ENCODE peak calls at places on chromosome 2, in five cellular contexts. N is left ventricle myocardium inferior; Y is ovary; M is effector memory CD4-positive, alpha-beta T cell; H is breast epithelium. J is an unnamed sample.
A peak's percentile ranks its signal among the peaks of the same experiment; 100 is the strongest.

GRCh38 chr2:230898016-230898415 is 27.0 kb downstream of the GPR55 start:
- DNase-seq in N (no peak), Y (peak; percentile 3), M (no peak), H (peak; percentile 33), J (peak; percentile 61)

GRCh38 chr2:235116885-235117492 is 165.2 kb downstream of the SH3BP4 start:
- DNase-seq in Y (no peak), N (no peak), M (no peak), H (no peak), J (no peak)

GRCh38 chr2:7572460-7572859 is 655.2 kb downstream of the RNF144A start:
- DNase-seq in N (no peak), M (no peak), H (no peak), Y (no peak), J (no peak)

GRCh38 chr2:101330253-101330921 is 21.9 kb upstream of the RNF149 start:
- DNase-seq in N (peak; percentile 65), M (no peak), Y (no peak), H (no peak), J (no peak)

GRCh38 chr2:70094978-70095832 is 7.9 kb downstream of the PCBP1 start:
- DNase-seq in Y (peak; percentile 28), N (peak; percentile 32), H (peak; percentile 76), M (peak; percentile 34), J (peak; percentile 91)

GRCh38 chr2:873027-873426 is 77.6 kb upstream of the SNTG2 start:
- DNase-seq in M (no peak), H (peak; percentile 25), N (no peak), Y (no peak), J (no peak)

GRCh38 chr2:216327447-216327846 is 44.8 kb downstream of the MARCHF4 start:
- DNase-seq in Y (no peak), M (no peak), H (no peak), N (no peak), J (no peak)

GRCh38 chr2:41621578-41621977 is 426.2 kb upstream of the PKDCC start:
- DNase-seq in H (no peak), Y (no peak), M (no peak), N (no peak), J (no peak)

GRCh38 chr2:146579154-146579930 is 1265.5 kb upstream of the ACVR2A start:
- DNase-seq in M (no peak), Y (no peak), N (no peak), H (no peak), J (no peak)

GRCh38 chr2:46667945-46668344 is 188.6 kb downstream of the TMEM247 start:
- DNase-seq in H (no peak), Y (no peak), M (no peak), N (no peak), J (no peak)

GRCh38 chr2:201971516-201972228 is 62.0 kb upstream of the FZD7 start:
- DNase-seq in Y (no peak), H (no peak), M (no peak), N (no peak), J (no peak)

GRCh38 chr2:21441442-21441841 is 317.7 kb downstream of the TDRD15 start:
- DNase-seq in Y (no peak), N (no peak), H (no peak), M (no peak), J (no peak)

GRCh38 chr2:176986579-176986978 is 226.0 kb upstream of the HNRNPA3 start:
- DNase-seq in M (no peak), H (no peak), Y (no peak), N (no peak), J (no peak)

GRCh38 chr2:219575566-219576504 is 3.7 kb downstream of the INHA start:
- DNase-seq in H (no peak), M (no peak), Y (no peak), N (no peak), J (no peak)

GRCh38 chr2:232495292-232495691 is 7.7 kb upstream of the ECEL1 start:
- DNase-seq in H (no peak), N (no peak), M (no peak), Y (no peak), J (no peak)

GRCh38 chr2:126614529-126615279 is 41.3 kb upstream of the GYPC start:
- DNase-seq in H (no peak), N (no peak), M (no peak), Y (no peak), J (no peak)

GRCh38 chr2:238093181-238094140 is 6.7 kb upstream of the ESPNL start:
- DNase-seq in M (no peak), Y (no peak), N (no peak), H (no peak), J (peak; percentile 58)

GRCh38 chr2:8654041-8654440 is 27.8 kb upstream of the ID2 start:
- DNase-seq in N (no peak), H (no peak), M (no peak), Y (no peak), J (no peak)

GRCh38 chr2:217897091-217897715 is 105.6 kb downstream of the TNS1 start:
- DNase-seq in M (no peak), H (no peak), N (no peak), Y (no peak), J (no peak)

GRCh38 chr2:144703852-144704324 is 184.0 kb upstream of the ZEB2 start:
- DNase-seq in Y (no peak), M (no peak), H (no peak), N (no peak), J (peak; percentile 64)

GRCh38 chr2:31238126-31238905 is 4.4 kb downstream of the EHD3 start:
- DNase-seq in M (no peak), N (peak; percentile 32), H (no peak), Y (no peak), J (no peak)

GRCh38 chr2:143686585-143687164 is 557.5 kb downstream of the ARHGAP15 start:
- DNase-seq in M (no peak), N (no peak), H (no peak), Y (no peak), J (no peak)

GRCh38 chr2:184875911-184876310 is 277.6 kb downstream of the ZNF804A start:
- DNase-seq in Y (no peak), M (no peak), N (no peak), H (no peak), J (no peak)

GRCh38 chr2:121955313-121956211 is 200.1 kb downstream of the TSN start:
- DNase-seq in Y (no peak), H (no peak), M (no peak), N (no peak), J (no peak)

GRCh38 chr2:10057231-10058107 is 14.1 kb downstream of the KLF11 start:
- DNase-seq in N (peak; percentile 78), M (no peak), H (no peak), Y (peak; percentile 90), J (no peak)

DNA sequence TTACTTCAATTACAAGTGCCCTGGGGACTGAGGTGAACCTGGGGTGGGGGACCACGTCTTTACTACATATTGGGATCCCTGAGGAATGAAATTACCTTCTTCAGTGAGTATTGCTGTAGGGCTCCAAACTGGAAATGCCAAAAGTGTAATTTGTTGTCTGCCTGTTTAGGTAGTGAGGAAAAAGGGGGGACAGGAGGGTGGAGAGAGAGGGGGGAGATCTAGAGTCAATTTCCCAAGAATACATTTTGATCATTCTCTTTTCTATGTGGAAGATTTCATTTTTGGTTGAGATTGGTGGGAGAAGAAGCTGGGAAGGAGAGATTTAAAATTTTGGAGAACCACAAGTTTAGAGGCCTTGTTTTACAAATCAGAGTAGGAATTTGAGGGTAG is 101.1 kb downstream of the SPTBN1 start:
- DNase-seq in H (no peak), M (no peak), N (no peak), Y (no peak), J (no peak)
- H3K4me1 ChIP-seq in H (peaks cover 8% of the 10 kb centered on the region), M (peaks cover 5% of the 10 kb centered on the region), N (peaks cover 100% of the 10 kb centered on the region), Y (peaks cover 16% of the 10 kb centered on the region), J (peaks cover 4% of the 10 kb centered on the region)

GRCh38 chr2:207121784-207122183 is 44.0 kb downstream of the KLF7 start:
- DNase-seq in M (no peak), H (no peak), N (peak; percentile 30), Y (no peak), J (peak; percentile 77)

GRCh38 chr2:207126724-207127314 is 38.9 kb downstream of the KLF7 start:
- DNase-seq in M (no peak), N (no peak), Y (no peak), H (no peak), J (no peak)

GRCh38 chr2:207122914-207123744 is 42.6 kb downstream of the KLF7 start:
- DNase-seq in Y (no peak), M (no peak), N (no peak), H (no peak), J (no peak)

GRCh38 chr2:207119048-207119447 is 46.7 kb downstream of the KLF7 start:
- DNase-seq in Y (no peak), M (no peak), N (no peak), H (no peak), J (no peak)

DNA sequence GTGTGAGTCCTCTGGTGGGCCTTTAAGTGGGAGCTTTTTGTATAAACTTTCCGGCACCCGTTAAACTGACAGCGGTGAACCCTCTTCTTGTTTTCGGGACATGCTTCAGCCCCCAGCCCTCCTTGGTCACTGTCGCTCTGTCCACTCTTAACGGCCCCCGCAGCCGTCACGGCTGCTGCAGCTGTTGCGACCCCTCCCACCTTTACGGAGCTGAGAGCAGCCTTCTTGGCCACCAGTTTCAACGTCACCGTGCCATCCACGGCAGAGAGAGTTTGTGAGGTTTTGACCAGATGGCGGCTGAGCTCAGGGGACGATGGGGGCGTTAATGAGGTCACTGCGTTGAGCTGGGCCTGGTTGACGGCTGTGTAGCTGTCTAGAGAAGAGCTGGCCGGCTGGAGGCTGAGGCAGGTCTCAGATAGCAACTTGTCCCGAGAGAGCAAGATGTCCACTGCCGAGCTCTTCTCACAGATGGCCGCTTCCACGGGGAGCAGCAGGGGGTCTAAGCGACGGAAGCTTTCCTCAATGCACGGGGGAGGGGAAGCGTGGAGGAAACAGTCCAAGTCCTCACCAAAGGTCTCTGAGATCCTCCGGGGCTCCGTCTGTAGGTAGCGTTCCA is 41.9 kb downstream of the KLF7 start:
- DNase-seq in M (no peak), N (no peak), H (no peak), Y (no peak), J (no peak)
- H3K27ac ChIP-seq in M (no peak overlapping the region), N (peak overlapping the region; percentile 66), H (no peak overlapping the region), Y (no peak overlapping the region), J (peak overlapping the region; percentile 20)

GRCh38 chr2:85606116-85606455 is 3.6 kb upstream of the TMEM150A start:
- DNase-seq in M (no peak), H (no peak), Y (no peak), N (no peak), J (no peak)
- H3K4me1 ChIP-seq in M (peaks cover 13% of the 10 kb centered on the region), H (peaks cover 37% of the 10 kb centered on the region), Y (peaks cover 10% of the 10 kb centered on the region), N (peaks cover 97% of the 10 kb centered on the region), J (peaks cover 10% of the 10 kb centered on the region)

DNA sequence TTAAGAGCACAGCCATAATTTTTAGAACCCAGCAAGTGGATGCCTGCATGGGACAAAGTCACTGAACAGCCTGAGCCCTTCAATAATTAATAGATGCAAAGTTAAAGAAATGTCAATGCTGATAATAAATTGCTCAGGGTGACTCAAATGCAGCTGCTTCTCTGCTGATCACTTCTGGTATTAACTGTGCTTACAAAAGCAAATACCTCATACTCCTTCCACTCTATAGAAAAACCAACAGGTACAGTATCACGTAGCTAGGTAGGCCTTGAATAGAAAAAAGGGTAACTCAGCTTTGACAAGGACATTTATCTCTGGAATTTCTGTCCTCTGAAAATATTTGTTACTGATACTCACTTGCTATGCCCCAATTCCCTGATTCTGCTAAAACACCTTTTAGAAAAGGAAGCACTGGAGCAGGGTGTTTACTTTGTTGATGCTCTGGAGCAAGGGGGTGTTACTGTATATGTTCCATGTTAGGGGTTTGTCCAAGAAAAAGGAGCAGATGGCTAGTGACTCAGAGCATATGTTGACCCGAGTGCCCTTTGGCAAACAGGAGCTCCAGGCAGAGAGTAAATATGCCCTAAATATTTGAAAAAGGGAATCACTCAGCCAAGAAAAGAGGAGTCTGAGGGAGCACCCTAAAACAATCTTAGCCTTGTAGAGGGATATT is 59.1 kb upstream of the RTN4 start:
- DNase-seq in M (no peak), N (no peak), H (no peak), Y (no peak), J (no peak)
- H3K27ac ChIP-seq in M (no peak overlapping the region), N (no peak overlapping the region), H (no peak overlapping the region), Y (no peak overlapping the region), J (no peak overlapping the region)